ENCODE peak calls at places on chromosomes 13 and 19, in nine cellular contexts. One of them, this sample, is unnamed.

GRCh38 chr13:30742896-30743295 is 7.6 kb downstream of the ALOX5AP start:
- DNase-seq in endothelial cell of umbilical vein: no peak
- DNase-seq in Daoy: no peak
- DNase-seq in IMR-90: no peak
- DNase-seq in ACHN: no peak
- DNase-seq in ureter: no peak
- DNase-seq in skeletal muscle cell: no peak
- DNase-seq in uterus: no peak
- DNase-seq in stimulated activated CD8-positive, alpha-beta memory T cell treated with anti-CD3 and anti-CD28 coated beads, Interleukin-2, amount 100 ng/mL, for 48 hours: no peak
- DNase-seq in this sample: no peak

GRCh38 chr13:51849145-51850101 is 4.4 kb upstream of the TMEM272 start:
- DNase-seq in ureter: no peak
- DNase-seq in stimulated activated CD8-positive, alpha-beta memory T cell treated with anti-CD3 and anti-CD28 coated beads, Interleukin-2, amount 100 ng/mL, for 48 hours: peak
- DNase-seq in Daoy: peak
- DNase-seq in uterus: no peak
- DNase-seq in endothelial cell of umbilical vein: no peak
- DNase-seq in ACHN: peak
- DNase-seq in IMR-90: peak
- DNase-seq in skeletal muscle cell: peak
- DNase-seq in this sample: no peak

GRCh38 chr19:47505506-47505905 is 9.4 kb downstream of the NAPA start:
- DNase-seq in uterus: no peak
- DNase-seq in IMR-90: no peak
- DNase-seq in skeletal muscle cell: no peak
- DNase-seq in ACHN: no peak
- DNase-seq in Daoy: no peak
- DNase-seq in endothelial cell of umbilical vein: no peak
- DNase-seq in stimulated activated CD8-positive, alpha-beta memory T cell treated with anti-CD3 and anti-CD28 coated beads, Interleukin-2, amount 100 ng/mL, for 48 hours: no peak
- DNase-seq in ureter: no peak
- DNase-seq in this sample: no peak

GRCh38 chr19:4064073-4064550 is 2.6 kb downstream of the ZBTB7A start:
- DNase-seq in uterus: no peak
- DNase-seq in ureter: no peak
- DNase-seq in stimulated activated CD8-positive, alpha-beta memory T cell treated with anti-CD3 and anti-CD28 coated beads, Interleukin-2, amount 100 ng/mL, for 48 hours: no peak
- DNase-seq in Daoy: no peak
- DNase-seq in endothelial cell of umbilical vein: peak
- DNase-seq in skeletal muscle cell: no peak
- DNase-seq in IMR-90: peak
- DNase-seq in ACHN: peak
- DNase-seq in this sample: no peak

GRCh38 chr13:19890030-19890429 is 26.6 kb upstream of the ZMYM5 start:
- DNase-seq in skeletal muscle cell: no peak
- DNase-seq in endothelial cell of umbilical vein: no peak
- DNase-seq in ureter: no peak
- DNase-seq in Daoy: no peak
- DNase-seq in uterus: no peak
- DNase-seq in stimulated activated CD8-positive, alpha-beta memory T cell treated with anti-CD3 and anti-CD28 coated beads, Interleukin-2, amount 100 ng/mL, for 48 hours: no peak
- DNase-seq in ACHN: no peak
- DNase-seq in IMR-90: no peak
- DNase-seq in this sample: no peak

GRCh38 chr19:41997851-41998229 is 3.8 kb upstream of the ATP1A3 start:
- DNase-seq in endothelial cell of umbilical vein: no peak
- DNase-seq in Daoy: no peak
- DNase-seq in ACHN: no peak
- DNase-seq in IMR-90: no peak
- DNase-seq in skeletal muscle cell: no peak
- DNase-seq in stimulated activated CD8-positive, alpha-beta memory T cell treated with anti-CD3 and anti-CD28 coated beads, Interleukin-2, amount 100 ng/mL, for 48 hours: no peak
- DNase-seq in ureter: no peak
- DNase-seq in uterus: no peak
- DNase-seq in this sample: no peak

GRCh38 chr13:29457299-29457698 is 138.2 kb downstream of the SLC7A1 start:
- DNase-seq in Daoy: peak
- DNase-seq in uterus: no peak
- DNase-seq in IMR-90: peak
- DNase-seq in skeletal muscle cell: peak
- DNase-seq in ureter: no peak
- DNase-seq in ACHN: peak
- DNase-seq in endothelial cell of umbilical vein: peak
- DNase-seq in stimulated activated CD8-positive, alpha-beta memory T cell treated with anti-CD3 and anti-CD28 coated beads, Interleukin-2, amount 100 ng/mL, for 48 hours: no peak
- DNase-seq in this sample: no peak

GRCh38 chr13:114077938-114078335 is 54.5 kb downstream of the RASA3 start:
- DNase-seq in Daoy: no peak
- DNase-seq in uterus: peak
- DNase-seq in skeletal muscle cell: peak
- DNase-seq in ureter: no peak
- DNase-seq in endothelial cell of umbilical vein: no peak
- DNase-seq in ACHN: no peak
- DNase-seq in stimulated activated CD8-positive, alpha-beta memory T cell treated with anti-CD3 and anti-CD28 coated beads, Interleukin-2, amount 100 ng/mL, for 48 hours: no peak
- DNase-seq in IMR-90: peak
- DNase-seq in this sample: no peak

GRCh38 chr19:49499030-49499670 is 2.9 kb downstream of the RPS11 start:
- DNase-seq in IMR-90: no peak
- DNase-seq in Daoy: no peak
- DNase-seq in uterus: no peak
- DNase-seq in skeletal muscle cell: no peak
- DNase-seq in endothelial cell of umbilical vein: no peak
- DNase-seq in ureter: no peak
- DNase-seq in ACHN: no peak
- DNase-seq in stimulated activated CD8-positive, alpha-beta memory T cell treated with anti-CD3 and anti-CD28 coated beads, Interleukin-2, amount 100 ng/mL, for 48 hours: no peak
- DNase-seq in this sample: no peak

GRCh38 chr19:29724102-29724641 is 9.1 kb upstream of the C19orf12 start:
- DNase-seq in stimulated activated CD8-positive, alpha-beta memory T cell treated with anti-CD3 and anti-CD28 coated beads, Interleukin-2, amount 100 ng/mL, for 48 hours: peak
- DNase-seq in IMR-90: peak
- DNase-seq in skeletal muscle cell: no peak
- DNase-seq in uterus: no peak
- DNase-seq in Daoy: peak
- DNase-seq in ACHN: no peak
- DNase-seq in endothelial cell of umbilical vein: peak
- DNase-seq in ureter: no peak
- DNase-seq in this sample: no peak